ENCODE peak calls at places on chromosomes 2 and 18, in eight cellular contexts. I, V, F, G, T, N, W and D are unnamed samples.

GRCh38 chr18:72460210-72460680 is 83.9 kb downstream of the CBLN2 start:
- DNase-seq in W (peak; percentile 6), T (no peak), V (no peak), N (no peak), G (no peak), F (no peak), I (no peak), D (no peak)

GRCh38 chr2:119730598-119731278 is 29.0 kb upstream of the PTPN4 start:
- DNase-seq in N (no peak), G (no peak), T (no peak), W (no peak), V (no peak), I (no peak), F (peak; percentile 44), D (no peak)

GRCh38 chr2:219645631-219646527 is 18.4 kb downstream of the SLC4A3 start:
- DNase-seq in T (no peak), V (no peak), N (peak; percentile 72), W (peak; percentile 82), I (no peak), F (no peak), G (no peak), D (peak; percentile 72)

GRCh38 chr2:48569433-48569832 is 39.5 kb downstream of the STON1 start:
- DNase-seq in F (no peak), N (no peak), G (no peak), V (no peak), W (no peak), I (no peak), T (no peak), D (no peak)

GRCh38 chr18:41624461-41624860 is 330.6 kb upstream of the PIK3C3 start:
- DNase-seq in G (no peak), N (no peak), V (no peak), F (no peak), I (no peak), W (no peak), T (no peak), D (no peak)

GRCh38 chr18:10261315-10262276 is 192.8 kb upstream of the APCDD1 start:
- DNase-seq in I (no peak), F (no peak), G (no peak), W (peak; percentile 52), V (no peak), T (no peak), N (no peak), D (no peak)

GRCh38 chr2:160973991-160974390 is 186.2 kb upstream of the TANK start:
- DNase-seq in I (no peak), W (no peak), F (no peak), G (no peak), V (no peak), N (no peak), T (no peak), D (no peak)

GRCh38 chr2:95377724-95378123 is 24.8 kb upstream of the FAHD2A start:
- DNase-seq in V (no peak), T (no peak), F (no peak), G (no peak), N (peak; percentile 4), W (no peak), I (no peak), D (peak; percentile 66)

GRCh38 chr18:35953688-35954087 is 18.8 kb upstream of the RMP24 start:
- DNase-seq in G (no peak), N (no peak), W (no peak), I (no peak), T (no peak), V (no peak), F (no peak), D (no peak)

GRCh38 chr2:225894240-225894980 is 494.9 kb downstream of the NYAP2 start:
- DNase-seq in N (no peak), T (no peak), I (no peak), F (no peak), W (peak; percentile 78), G (peak; percentile 7), V (no peak), D (no peak)

GRCh38 chr2:180542510-180542909 is 437.9 kb upstream of the UBE2E3 start:
- DNase-seq in G (no peak), W (no peak), I (no peak), V (no peak), T (no peak), F (no peak), N (no peak), D (no peak)

GRCh38 chr18:22349966-22350365 is 67.7 kb downstream of the CTAGE1 start:
- DNase-seq in V (no peak), F (no peak), G (no peak), N (no peak), T (no peak), I (no peak), W (no peak), D (no peak)

GRCh38 chr18:22346968-22347611 is 70.6 kb downstream of the CTAGE1 start:
- DNase-seq in V (peak; percentile 69), F (peak; percentile 29), G (no peak), W (peak; percentile 73), I (peak; percentile 71), N (peak; percentile 88), T (peak; percentile 93), D (no peak)

GRCh38 chr18:22347624-22348511 is 69.8 kb downstream of the CTAGE1 start:
- DNase-seq in T (peak; percentile 54), N (peak; percentile 53), V (peak; percentile 30), F (no peak), G (no peak), W (peak; percentile 16), I (no peak), D (no peak)

GRCh38 chr18:22349317-22349898 is 68.3 kb downstream of the CTAGE1 start:
- DNase-seq in I (no peak), G (no peak), V (no peak), N (peak; percentile 72), T (no peak), W (no peak), F (no peak), D (no peak)

GRCh38 chr18:22348521-22349316 is 69.0 kb downstream of the CTAGE1 start:
- DNase-seq in F (no peak), N (peak; percentile 80), I (no peak), W (peak; percentile 42), V (peak; percentile 63), G (no peak), T (peak; percentile 85), D (no peak)
- H3K4me3 ChIP-seq in F (peak overlapping the region; percentile 42), N (peak overlapping the region; percentile 66), I (peak overlapping the region; percentile 48), W (peak overlapping the region; percentile 25), V (no peak overlapping the region), G (peak overlapping the region; percentile 53), T (peak overlapping the region; percentile 57), D (no peak overlapping the region)

GRCh38 chr2:82657066-82657465 is 1802.0 kb downstream of the SUCLG1 start:
- DNase-seq in I (no peak), F (no peak), G (no peak), W (no peak), N (no peak), V (no peak), T (no peak), D (no peak)
- TF ChIP-seq POLR2A in I (no peak), F (no peak), G (no peak), W (no peak), N (no peak), V (no peak), T (no peak), D (no peak)

GRCh38 chr2:121350884-121351283 is 65.9 kb upstream of the TFCP2L1 start:
- DNase-seq in I (peak; percentile 34), G (no peak), W (no peak), V (no peak), N (no peak), T (no peak), F (no peak), D (no peak)
- H3K4me3 ChIP-seq in I (no peak overlapping the region), G (no peak overlapping the region), W (no peak overlapping the region), V (no peak overlapping the region), N (no peak overlapping the region), T (no peak overlapping the region), F (no peak overlapping the region), D (no peak overlapping the region)

DNA sequence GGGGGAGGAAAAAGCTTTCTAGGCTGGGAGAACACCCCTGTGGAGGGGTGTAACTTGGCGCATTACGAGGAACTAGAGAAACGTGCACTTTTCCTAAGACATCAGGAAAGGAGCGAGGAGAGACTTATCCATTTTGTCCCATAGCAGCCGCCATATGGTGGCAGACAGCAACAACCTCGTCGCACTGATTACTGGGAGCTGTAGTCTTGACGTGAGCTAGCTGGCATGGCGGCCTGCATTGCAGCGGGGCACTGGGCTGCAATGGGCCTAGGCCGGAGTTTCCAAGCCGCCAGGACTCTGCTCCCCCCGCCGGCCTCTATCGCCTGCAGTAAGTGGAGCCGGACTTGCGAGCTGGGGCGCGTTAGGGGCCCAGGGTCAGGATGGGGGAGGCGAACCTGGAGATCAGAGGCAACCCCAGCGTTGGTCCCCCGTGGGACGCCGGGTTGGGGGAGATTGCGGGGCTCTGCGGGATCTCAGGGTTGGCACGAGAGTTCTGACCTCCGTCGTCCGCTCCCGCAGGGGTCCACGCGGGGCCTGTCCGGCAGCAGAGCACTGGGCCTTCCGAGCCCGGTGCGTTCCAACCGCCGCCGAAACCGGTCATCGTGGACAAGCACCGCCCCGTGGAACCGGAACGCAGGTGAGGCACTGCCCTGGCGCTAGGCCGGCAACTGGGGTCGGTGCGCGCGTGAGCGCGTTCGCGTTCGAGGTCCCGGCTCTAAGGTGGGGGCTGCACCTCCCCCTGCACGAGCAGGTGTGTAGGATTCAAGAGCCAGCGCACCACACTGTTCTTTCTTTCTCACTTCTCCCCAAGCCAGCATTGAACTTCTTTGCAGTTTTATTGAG is at the start of gene MRPL19:
- DNase-seq in I (peak; percentile 92), N (peak; percentile 86), G (peak; percentile 98), V (peak; percentile 86), T (peak; percentile 91), W (peak; percentile 93), F (peak; percentile 86), D (peak; percentile 86)
- TF ChIP-seq POLR2A in I (no peak), N (peak; percentile 29), G (peak; percentile 79), V (peak; percentile 61), T (peak; percentile 56), W (peak; percentile 33), F (peak; percentile 47), D (no peak)

GRCh38 chr2:117994729-117995128 is 19.1 kb downstream of the CCDC93 start:
- DNase-seq in W (no peak), F (no peak), T (no peak), I (no peak), N (no peak), G (no peak), V (no peak), D (no peak)
- H3K4me3 ChIP-seq in W (no peak overlapping the region), F (no peak overlapping the region), T (no peak overlapping the region), I (no peak overlapping the region), N (no peak overlapping the region), G (no peak overlapping the region), V (no peak overlapping the region), D (no peak overlapping the region)